ENCODE peak calls at places on chromosomes 16 and 17, in four cellular contexts. One of them, this sample, is unnamed.

GRCh38 chr17:75910699-75911098 is 6.0 kb upstream of the MRPL38 start:
- DNase-seq in sigmoid colon: no peak
- DNase-seq in HT-29: no peak
- DNase-seq in substantia nigra: no peak
- DNase-seq in this sample: no peak

GRCh38 chr16:3908951-3909437 is 28.5 kb upstream of the CREBBP start:
- DNase-seq in sigmoid colon: no peak
- DNase-seq in HT-29: no peak
- DNase-seq in substantia nigra: no peak
- DNase-seq in this sample: no peak

GRCh38 chr16:69513180-69513966 is 52.4 kb upstream of the NFAT5 start:
- DNase-seq in HT-29: peak; percentile 38
- DNase-seq in sigmoid colon: no peak
- DNase-seq in substantia nigra: no peak
- DNase-seq in this sample: no peak

GRCh38 chr17:55693244-55694216 is 29.1 kb downstream of the TMEM100 start:
- DNase-seq in sigmoid colon: peak; percentile 77
- DNase-seq in HT-29: no peak
- DNase-seq in substantia nigra: no peak
- DNase-seq in this sample: no peak

GRCh38 chr17:70024253-70024652 is 50.8 kb upstream of the KCNJ16 start:
- DNase-seq in HT-29: no peak
- DNase-seq in substantia nigra: no peak
- DNase-seq in sigmoid colon: no peak
- DNase-seq in this sample: no peak

GRCh38 chr16:11160676-11161115 is 95.3 kb downstream of the SOCS1 start:
- DNase-seq in sigmoid colon: no peak
- DNase-seq in HT-29: no peak
- DNase-seq in substantia nigra: no peak
- DNase-seq in this sample: no peak

GRCh38 chr17:16351831-16352230 is 1.4 kb downstream of the CENPV start:
- DNase-seq in substantia nigra: no peak
- DNase-seq in HT-29: no peak
- DNase-seq in sigmoid colon: no peak
- DNase-seq in this sample: no peak

GRCh38 chr16:81945665-81946064 is 65.6 kb downstream of the SDR42E1 start:
- DNase-seq in sigmoid colon: no peak
- DNase-seq in substantia nigra: no peak
- DNase-seq in HT-29: no peak
- DNase-seq in this sample: no peak

GRCh38 chr17:16013943-16014407 is 14.4 kb downstream of the TTC19 start:
- DNase-seq in sigmoid colon: no peak
- DNase-seq in HT-29: peak; percentile 54
- DNase-seq in substantia nigra: no peak
- DNase-seq in this sample: no peak

GRCh38 chr16:81716478-81717210 is 62.4 kb upstream of the PLCG2 start:
- DNase-seq in substantia nigra: no peak
- DNase-seq in HT-29: no peak
- DNase-seq in sigmoid colon: no peak
- DNase-seq in this sample: no peak

GRCh38 chr16:65445313-65446260 is 323.7 kb upstream of the CDH11 start:
- DNase-seq in HT-29: no peak
- DNase-seq in substantia nigra: no peak
- DNase-seq in sigmoid colon: no peak
- DNase-seq in this sample: no peak

GRCh38 chr17:7060165-7060890 is 16.4 kb upstream of the SLC16A11 start:
- DNase-seq in sigmoid colon: no peak
- DNase-seq in HT-29: peak; percentile 31
- DNase-seq in substantia nigra: no peak
- DNase-seq in this sample: no peak

GRCh38 chr16:67449328-67449727 is 18.4 kb downstream of the HSD11B2 start:
- DNase-seq in substantia nigra: no peak
- DNase-seq in sigmoid colon: no peak
- DNase-seq in HT-29: no peak
- DNase-seq in this sample: no peak

GRCh38 chr17:2903193-2903974 is 107.1 kb downstream of the RAP1GAP2 start:
- DNase-seq in HT-29: no peak
- DNase-seq in substantia nigra: no peak
- DNase-seq in sigmoid colon: no peak
- DNase-seq in this sample: no peak

GRCh38 chr17:49916854-49917515 is 52.0 kb upstream of the DLX4 start:
- DNase-seq in HT-29: no peak
- DNase-seq in sigmoid colon: no peak
- DNase-seq in substantia nigra: no peak
- DNase-seq in this sample: no peak

GRCh38 chr16:81140930-81141780 is 45.0 kb upstream of the GCSH start:
- DNase-seq in HT-29: peak; percentile 24
- DNase-seq in substantia nigra: no peak
- DNase-seq in sigmoid colon: no peak
- DNase-seq in this sample: no peak

GRCh38 chr16:50040028-50040427 is 15.0 kb downstream of the CNEP1R1 start:
- DNase-seq in HT-29: no peak
- DNase-seq in sigmoid colon: no peak
- DNase-seq in substantia nigra: no peak
- DNase-seq in this sample: no peak

GRCh38 chr17:65514082-65514481 is 47.4 kb downstream of the AXIN2 start:
- DNase-seq in sigmoid colon: peak; percentile 2
- DNase-seq in substantia nigra: no peak
- DNase-seq in HT-29: no peak
- DNase-seq in this sample: no peak

GRCh38 chr17:77724876-77725615 is 233.5 kb upstream of the TNRC6C start:
- DNase-seq in HT-29: no peak
- DNase-seq in substantia nigra: no peak
- DNase-seq in sigmoid colon: no peak
- DNase-seq in this sample: no peak

GRCh38 chr17:82302991-82303943 is 14.1 kb downstream of the CD7 start:
- DNase-seq in sigmoid colon: no peak
- DNase-seq in substantia nigra: no peak
- DNase-seq in HT-29: no peak
- DNase-seq in this sample: no peak

GRCh38 chr17:13593757-13594156 is 8.0 kb downstream of the HS3ST3A1 start:
- DNase-seq in sigmoid colon: no peak
- DNase-seq in HT-29: no peak
- DNase-seq in substantia nigra: no peak
- DNase-seq in this sample: no peak

GRCh38 chr16:4616047-4616811 is 1.5 kb upstream of the UBALD1 start:
- DNase-seq in sigmoid colon: peak; percentile 100
- DNase-seq in HT-29: peak; percentile 99
- DNase-seq in substantia nigra: peak; percentile 99
- DNase-seq in this sample: peak; percentile 99

GRCh38 chr16:73216932-73217331 is 169.0 kb upstream of the ZFHX3 start:
- DNase-seq in HT-29: no peak
- DNase-seq in substantia nigra: no peak
- DNase-seq in sigmoid colon: no peak
- DNase-seq in this sample: no peak

GRCh38 chr17:80795737-80796136 is 195.9 kb upstream of the CHMP6 start:
- DNase-seq in sigmoid colon: peak; percentile 70
- DNase-seq in substantia nigra: peak; percentile 39
- DNase-seq in HT-29: no peak
- DNase-seq in this sample: peak; percentile 63

GRCh38 chr17:11969565-11969964 is 27.7 kb downstream of the ZNF18 start:
- DNase-seq in HT-29: no peak
- DNase-seq in substantia nigra: no peak
- DNase-seq in sigmoid colon: no peak
- DNase-seq in this sample: no peak

GRCh38 chr17:45319239-45319703 is 2.5 kb upstream of the MAP3K14 start:
- DNase-seq in HT-29: peak; percentile 74
- DNase-seq in substantia nigra: no peak
- DNase-seq in sigmoid colon: no peak
- DNase-seq in this sample: no peak

GRCh38 chr17:39541652-39542051 is 66.1 kb downstream of the NEUROD2 start:
- DNase-seq in HT-29: no peak
- DNase-seq in sigmoid colon: no peak
- DNase-seq in substantia nigra: no peak
- DNase-seq in this sample: no peak

GRCh38 chr17:47066841-47067682 is 88.0 kb upstream of the RPRML start:
- DNase-seq in substantia nigra: peak; percentile 60
- DNase-seq in HT-29: peak; percentile 82
- DNase-seq in sigmoid colon: peak; percentile 89
- DNase-seq in this sample: peak; percentile 84

GRCh38 chr17:29127840-29128239 is 52.4 kb downstream of the MYO18A start:
- DNase-seq in sigmoid colon: no peak
- DNase-seq in HT-29: no peak
- DNase-seq in substantia nigra: no peak
- DNase-seq in this sample: no peak

GRCh38 chr16:88999457-89000206 is 22.6 kb upstream of the CBFA2T3 start:
- DNase-seq in substantia nigra: no peak
- DNase-seq in HT-29: no peak
- DNase-seq in sigmoid colon: no peak
- DNase-seq in this sample: no peak

GRCh38 chr17:34575182-34575581 is 4.2 kb upstream of the TMEM132E start:
- DNase-seq in sigmoid colon: no peak
- DNase-seq in HT-29: no peak
- DNase-seq in substantia nigra: no peak
- DNase-seq in this sample: no peak

GRCh38 chr17:52306314-52306713 is 147.8 kb upstream of the CA10 start:
- DNase-seq in HT-29: no peak
- DNase-seq in sigmoid colon: no peak
- DNase-seq in substantia nigra: no peak
- DNase-seq in this sample: no peak